ENCODE peak calls at places on chromosome 21, in ten cellular contexts. H is B cell, I is AG09319, U is mammary epithelial cell, T is colonic mucosa, K is endothelial cell, J is ovary, R is psoas muscle, E is keratinocyte, O is coronary artery. D is an unnamed sample.
A peak's percentile ranks its signal among the peaks of the same experiment; 100 is the strongest.

GRCh38 chr21:17793675-17794123 is 25.5 kb downstream of the C21orf91 start:
- DNase-seq in H (no peak), I (peak; percentile 22), U (no peak), T (no peak), K (no peak), J (no peak), R (no peak), E (no peak), O (no peak), D (no peak)

GRCh38 chr21:33747420-33747819 is 105.1 kb downstream of the ITSN1 start:
- DNase-seq in H (no peak), I (no peak), U (no peak), T (no peak), K (no peak), J (no peak), R (no peak), E (no peak), O (no peak), D (no peak)

GRCh38 chr21:28135646-28136045 is 857.0 kb downstream of the LTN1 start:
- DNase-seq in H (no peak), I (no peak), U (no peak), T (no peak), K (no peak), J (no peak), R (no peak), E (no peak), O (no peak), D (no peak)

GRCh38 chr21:29072873-29073221 is 601 bp downstream of the CCT8 start:
- DNase-seq in H (no peak), I (no peak), U (no peak), T (no peak), K (peak; percentile 18), J (no peak), R (no peak), E (no peak), O (no peak), D (no peak)

GRCh38 chr21:28487455-28488070 is 505.1 kb downstream of the LTN1 start:
- DNase-seq in H (no peak), I (no peak), U (no peak), T (no peak), K (no peak), J (no peak), R (no peak), E (no peak), O (no peak), D (no peak)

GRCh38 chr21:33403128-33403785 is at the start of gene IFNGR2:
- DNase-seq in H (peak; percentile 61), I (no peak), U (peak; percentile 24), T (no peak), K (peak; percentile 36), J (peak; percentile 41), R (peak; percentile 52), E (no peak), O (no peak), D (peak; percentile 83)

GRCh38 chr21:33268736-33269441 is 2.7 kb downstream of the IL10RB start:
- DNase-seq in H (peak; percentile 61), I (no peak), U (peak; percentile 91), T (peak; percentile 97), K (no peak), J (no peak), R (no peak), E (peak; percentile 55), O (no peak), D (peak; percentile 59)

GRCh38 chr21:44802396-44803153 is 955 bp upstream of the UBE2G2 start:
- DNase-seq in H (no peak), I (no peak), U (no peak), T (no peak), K (no peak), J (no peak), R (no peak), E (no peak), O (no peak), D (no peak)

DNA sequence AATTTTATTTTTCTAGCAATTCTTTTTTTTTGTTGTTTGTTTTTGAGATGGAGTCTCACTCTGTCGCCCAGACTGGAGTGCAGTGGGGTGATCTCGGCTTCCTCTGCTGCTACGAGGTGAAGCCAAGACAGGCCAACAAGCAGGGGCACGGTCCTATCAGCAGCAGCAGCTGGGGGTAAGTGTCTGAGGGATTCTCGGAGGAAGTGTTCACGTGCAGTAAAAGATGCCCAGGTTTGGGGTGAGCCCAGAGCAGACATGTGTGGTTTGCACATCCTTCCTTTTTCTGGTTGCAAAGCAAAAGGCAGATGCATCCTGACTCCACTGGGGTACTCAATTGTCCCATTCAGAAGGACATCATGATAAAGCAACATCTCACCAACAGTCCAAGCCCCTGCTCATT is 27.7 kb downstream of the PIGP start:
- DNase-seq in H (no peak), I (no peak), U (no peak), T (no peak), K (no peak), J (no peak), R (no peak), E (no peak), O (no peak), D (no peak)
- TF ChIP-seq CTCF in H (no peak), I (no peak), U (no peak), T (no peak), K (no peak), J (no peak), R (no peak), E (no peak), O (no peak), D (no peak)

GRCh38 chr21:42781981-42782722 is 97.2 kb downstream of the WDR4 start:
- DNase-seq in H (no peak), I (no peak), U (no peak), T (no peak), K (no peak), J (peak; percentile 62), R (no peak), E (no peak), O (no peak), D (no peak)

GRCh38 chr21:42779431-42779861 is 99.9 kb downstream of the WDR4 start:
- DNase-seq in H (no peak), I (no peak), U (no peak), T (no peak), K (no peak), J (no peak), R (no peak), E (no peak), O (no peak), D (no peak)

GRCh38 chr21:42784276-42784675 is 95.1 kb downstream of the WDR4 start:
- DNase-seq in H (no peak), I (no peak), U (no peak), T (peak; percentile 35), K (peak; percentile 45), J (peak; percentile 32), R (no peak), E (no peak), O (no peak), D (no peak)

GRCh38 chr21:42782723-42783247 is 96.6 kb downstream of the WDR4 start:
- DNase-seq in H (no peak), I (no peak), U (no peak), T (no peak), K (no peak), J (no peak), R (no peak), E (no peak), O (no peak), D (no peak)

GRCh38 chr21:42781150-42781980 is 98.0 kb downstream of the WDR4 start:
- DNase-seq in H (no peak), I (no peak), U (peak; percentile 27), T (peak; percentile 71), K (peak; percentile 47), J (peak; percentile 56), R (no peak), E (no peak), O (no peak), D (no peak)
- TF ChIP-seq CTCF in H (no peak), I (no peak), U (peak; percentile 9), T (no peak), K (no peak), J (no peak), R (no peak), E (no peak), O (no peak), D (no peak)

GRCh38 chr21:43355196-43355924 is 71.6 kb downstream of the SIK1 start:
- DNase-seq in H (no peak), I (no peak), U (no peak), T (no peak), K (no peak), J (no peak), R (no peak), E (no peak), O (no peak), D (no peak)

GRCh38 chr21:43357708-43358430 is 69.1 kb downstream of the SIK1 start:
- DNase-seq in H (no peak), I (no peak), U (no peak), T (no peak), K (no peak), J (no peak), R (no peak), E (no peak), O (no peak), D (no peak)

GRCh38 chr21:43354016-43354420 is 72.9 kb downstream of the SIK1 start:
- DNase-seq in H (no peak), I (no peak), U (no peak), T (no peak), K (no peak), J (no peak), R (no peak), E (no peak), O (no peak), D (no peak)

GRCh38 chr21:43354666-43355065 is 72.3 kb downstream of the SIK1 start:
- DNase-seq in H (no peak), I (no peak), U (no peak), T (no peak), K (no peak), J (no peak), R (no peak), E (no peak), O (no peak), D (no peak)

DNA sequence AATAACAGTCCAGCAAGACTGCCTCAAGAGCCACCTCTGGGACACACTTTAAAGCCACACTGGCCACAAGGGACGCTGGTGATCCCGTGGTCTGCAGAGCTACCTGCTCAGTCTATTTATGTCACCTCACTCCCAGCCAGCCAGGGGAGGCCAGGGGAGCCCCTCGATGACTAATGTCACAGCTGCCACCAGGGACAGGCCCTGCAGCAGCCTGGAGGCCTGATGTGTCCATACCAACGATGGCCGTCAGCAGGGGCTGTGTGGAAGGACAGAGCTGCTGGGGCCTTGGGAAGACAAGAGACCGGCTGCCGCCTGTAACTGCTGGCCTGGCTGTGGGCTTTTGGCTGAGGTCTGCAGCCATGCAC is 71.0 kb downstream of the SIK1 start:
- DNase-seq in H (peak; percentile 62), I (no peak), U (no peak), T (no peak), K (no peak), J (no peak), R (no peak), E (no peak), O (no peak), D (peak; percentile 64)
- TF ChIP-seq CTCF in H (no peak), I (no peak), U (no peak), T (no peak), K (no peak), J (no peak), R (no peak), E (no peak), O (no peak), D (no peak)

DNA sequence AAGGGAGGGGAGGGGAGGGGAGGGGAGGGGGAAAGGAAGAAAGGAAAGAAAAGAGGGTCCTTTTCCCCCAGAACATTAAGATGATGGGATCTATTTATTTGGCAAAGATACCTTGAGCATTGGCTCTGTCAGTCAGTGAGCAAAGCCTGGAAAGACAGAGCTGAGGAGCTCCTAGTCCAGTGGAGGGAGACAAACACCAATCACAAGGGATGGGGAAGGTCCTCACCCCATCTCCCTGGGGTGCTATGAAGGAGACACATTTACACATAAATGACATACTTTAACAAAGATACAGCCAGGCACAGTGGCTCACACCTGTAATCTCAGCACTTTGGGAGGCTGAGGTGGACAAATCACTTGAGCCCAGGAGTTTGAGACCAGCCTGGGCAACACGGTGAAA is 154.9 kb upstream of the TIAM1 start:
- DNase-seq in H (no peak), I (no peak), U (no peak), T (no peak), K (no peak), J (no peak), R (no peak), E (no peak), O (no peak), D (no peak)
- TF ChIP-seq CTCF in H (no peak), I (no peak), U (peak; percentile 22), T (no peak), K (no peak), J (no peak), R (no peak), E (no peak), O (no peak), D (no peak)